ENCODE peak calls at places on chromosome 1, in seven cellular contexts. G is neuronal stem cell; T is activated gamma-delta T cell treated with anti-CD3 and anti-CD28 coated beads, Interleukin-2, amount 50 U/mL, for 16 hours; R is progenitor cell of endocrine pancreas; Y is T-helper 9 cell; C is GM13976; E is left ventricle myocardium inferior. U is an unnamed sample.

GRCh38 chr1:18182518-18183160 is 75.0 kb downstream of the IGSF21 start:
- DNase-seq in G (no peak), T (no peak), R (no peak), Y (no peak), C (no peak), E (no peak), U (no peak)

GRCh38 chr1:67213164-67213563 is 46.9 kb downstream of the IL23R start:
- DNase-seq in G (peak; percentile 8), T (no peak), R (no peak), Y (no peak), C (no peak), E (no peak), U (no peak)

GRCh38 chr1:20248954-20249612 is 41.6 kb upstream of the VWA5B1 start:
- DNase-seq in G (no peak), T (peak; percentile 2), R (no peak), Y (no peak), C (no peak), E (no peak), U (peak; percentile 3)

GRCh38 chr1:42957880-42958487 is 684 bp downstream of the SLC2A1 start:
- DNase-seq in G (peak; percentile 59), T (peak; percentile 50), R (peak; percentile 42), Y (peak; percentile 42), C (peak; percentile 93), E (peak; percentile 65), U (no peak)

GRCh38 chr1:100661176-100661575 is 58.4 kb upstream of the VCAM1 start:
- DNase-seq in G (no peak), T (no peak), R (no peak), Y (no peak), C (no peak), E (no peak), U (no peak)

GRCh38 chr1:61053712-61054608 is 28.4 kb upstream of the NFIA start:
- DNase-seq in G (no peak), T (no peak), R (no peak), Y (no peak), C (no peak), E (peak; percentile 74), U (no peak)

GRCh38 chr1:7781923-7782495 is 2.1 kb upstream of the PER3 start:
- DNase-seq in G (no peak), T (no peak), R (no peak), Y (no peak), C (no peak), E (no peak), U (no peak)

GRCh38 chr1:14314032-14314431 is 284.5 kb upstream of the KAZN start:
- DNase-seq in G (no peak), T (no peak), R (no peak), Y (no peak), C (no peak), E (no peak), U (no peak)

GRCh38 chr1:93275634-93276295 is 69.9 kb upstream of the DR1 start:
- DNase-seq in G (no peak), T (no peak), R (no peak), Y (no peak), C (no peak), E (no peak), U (no peak)